ENCODE peak calls at places on chromosomes 6 and 20, in ten cellular contexts. One of them, this sample, is unnamed.
A peak's percentile ranks its signal among the peaks of the same experiment; 100 is the strongest.

GRCh38 chr6:64872633-64873032 is 834.4 kb downstream of the EYS start:
- ATAC-seq in activated naive CD8-positive, alpha-beta T cell treated with anti-CD3 and anti-CD28 coated beads, Interleukin-2, amount 50 U/mL, for 24 hours: no peak
- ATAC-seq in naive thymus-derived CD4-positive, alpha-beta T cell: no peak
- ATAC-seq in activated T-cell treated with anti-CD3 and anti-CD28 coated beads, Interleukin-2, amount 50 U/mL, for 72 hours: no peak
- ATAC-seq in right cardiac atrium: no peak
- ATAC-seq in A549: no peak
- ATAC-seq in heart left ventricle: no peak
- ATAC-seq in mucosa of descending colon: no peak
- ATAC-seq in heart right ventricle: no peak
- ATAC-seq in PC-3: no peak
- ATAC-seq in this sample: no peak

GRCh38 chr6:112739766-112740165 is 392.6 kb downstream of the RFPL4B start:
- ATAC-seq in mucosa of descending colon: no peak
- ATAC-seq in naive thymus-derived CD4-positive, alpha-beta T cell: no peak
- ATAC-seq in activated naive CD8-positive, alpha-beta T cell treated with anti-CD3 and anti-CD28 coated beads, Interleukin-2, amount 50 U/mL, for 24 hours: no peak
- ATAC-seq in activated T-cell treated with anti-CD3 and anti-CD28 coated beads, Interleukin-2, amount 50 U/mL, for 72 hours: no peak
- ATAC-seq in right cardiac atrium: no peak
- ATAC-seq in heart left ventricle: no peak
- ATAC-seq in heart right ventricle: no peak
- ATAC-seq in PC-3: no peak
- ATAC-seq in A549: no peak
- ATAC-seq in this sample: no peak

GRCh38 chr6:123604067-123604466 is 32.7 kb downstream of the TRDN start:
- ATAC-seq in activated naive CD8-positive, alpha-beta T cell treated with anti-CD3 and anti-CD28 coated beads, Interleukin-2, amount 50 U/mL, for 24 hours: no peak
- ATAC-seq in A549: no peak
- ATAC-seq in PC-3: no peak
- ATAC-seq in activated T-cell treated with anti-CD3 and anti-CD28 coated beads, Interleukin-2, amount 50 U/mL, for 72 hours: no peak
- ATAC-seq in heart right ventricle: no peak
- ATAC-seq in heart left ventricle: peak; percentile 85
- ATAC-seq in right cardiac atrium: peak; percentile 40
- ATAC-seq in naive thymus-derived CD4-positive, alpha-beta T cell: no peak
- ATAC-seq in mucosa of descending colon: no peak
- ATAC-seq in this sample: no peak

GRCh38 chr20:15440249-15440820 is 1102.9 kb upstream of the FLRT3 start:
- ATAC-seq in heart left ventricle: no peak
- ATAC-seq in mucosa of descending colon: no peak
- ATAC-seq in naive thymus-derived CD4-positive, alpha-beta T cell: no peak
- ATAC-seq in A549: no peak
- ATAC-seq in PC-3: no peak
- ATAC-seq in activated T-cell treated with anti-CD3 and anti-CD28 coated beads, Interleukin-2, amount 50 U/mL, for 72 hours: no peak
- ATAC-seq in activated naive CD8-positive, alpha-beta T cell treated with anti-CD3 and anti-CD28 coated beads, Interleukin-2, amount 50 U/mL, for 24 hours: no peak
- ATAC-seq in right cardiac atrium: peak; percentile 22
- ATAC-seq in heart right ventricle: no peak
- ATAC-seq in this sample: no peak

GRCh38 chr6:168007592-168008338 is 10.3 kb downstream of the KIF25 start:
- ATAC-seq in right cardiac atrium: no peak
- ATAC-seq in activated T-cell treated with anti-CD3 and anti-CD28 coated beads, Interleukin-2, amount 50 U/mL, for 72 hours: no peak
- ATAC-seq in activated naive CD8-positive, alpha-beta T cell treated with anti-CD3 and anti-CD28 coated beads, Interleukin-2, amount 50 U/mL, for 24 hours: no peak
- ATAC-seq in heart left ventricle: peak; percentile 79
- ATAC-seq in heart right ventricle: no peak
- ATAC-seq in naive thymus-derived CD4-positive, alpha-beta T cell: no peak
- ATAC-seq in PC-3: peak; percentile 97
- ATAC-seq in mucosa of descending colon: peak; percentile 82
- ATAC-seq in A549: peak; percentile 98
- ATAC-seq in this sample: peak; percentile 34

GRCh38 chr6:37507082-37507481 is 7.4 kb upstream of the CCDC167 start:
- ATAC-seq in heart left ventricle: no peak
- ATAC-seq in naive thymus-derived CD4-positive, alpha-beta T cell: no peak
- ATAC-seq in right cardiac atrium: no peak
- ATAC-seq in heart right ventricle: no peak
- ATAC-seq in activated T-cell treated with anti-CD3 and anti-CD28 coated beads, Interleukin-2, amount 50 U/mL, for 72 hours: no peak
- ATAC-seq in A549: no peak
- ATAC-seq in PC-3: no peak
- ATAC-seq in mucosa of descending colon: no peak
- ATAC-seq in activated naive CD8-positive, alpha-beta T cell treated with anti-CD3 and anti-CD28 coated beads, Interleukin-2, amount 50 U/mL, for 24 hours: no peak
- ATAC-seq in this sample: no peak

GRCh38 chr6:225121-225721 is 67.1 kb upstream of the DUSP22 start:
- ATAC-seq in heart right ventricle: peak; percentile 11
- ATAC-seq in activated T-cell treated with anti-CD3 and anti-CD28 coated beads, Interleukin-2, amount 50 U/mL, for 72 hours: peak; percentile 84
- ATAC-seq in activated naive CD8-positive, alpha-beta T cell treated with anti-CD3 and anti-CD28 coated beads, Interleukin-2, amount 50 U/mL, for 24 hours: peak; percentile 84
- ATAC-seq in heart left ventricle: peak; percentile 67
- ATAC-seq in mucosa of descending colon: peak; percentile 53
- ATAC-seq in naive thymus-derived CD4-positive, alpha-beta T cell: peak; percentile 79
- ATAC-seq in A549: no peak
- ATAC-seq in PC-3: peak; percentile 83
- ATAC-seq in right cardiac atrium: peak; percentile 39
- ATAC-seq in this sample: peak; percentile 82

GRCh38 chr6:34457392-34457746 is 8.5 kb upstream of the PACSIN1 start:
- ATAC-seq in activated T-cell treated with anti-CD3 and anti-CD28 coated beads, Interleukin-2, amount 50 U/mL, for 72 hours: no peak
- ATAC-seq in A549: no peak
- ATAC-seq in activated naive CD8-positive, alpha-beta T cell treated with anti-CD3 and anti-CD28 coated beads, Interleukin-2, amount 50 U/mL, for 24 hours: no peak
- ATAC-seq in heart left ventricle: no peak
- ATAC-seq in naive thymus-derived CD4-positive, alpha-beta T cell: peak; percentile 31
- ATAC-seq in mucosa of descending colon: no peak
- ATAC-seq in heart right ventricle: no peak
- ATAC-seq in right cardiac atrium: no peak
- ATAC-seq in PC-3: no peak
- ATAC-seq in this sample: no peak

GRCh38 chr20:9079038-9079731 is 10.3 kb downstream of the PLCB4 start:
- ATAC-seq in heart right ventricle: no peak
- ATAC-seq in mucosa of descending colon: peak; percentile 60
- ATAC-seq in activated naive CD8-positive, alpha-beta T cell treated with anti-CD3 and anti-CD28 coated beads, Interleukin-2, amount 50 U/mL, for 24 hours: no peak
- ATAC-seq in right cardiac atrium: no peak
- ATAC-seq in naive thymus-derived CD4-positive, alpha-beta T cell: no peak
- ATAC-seq in PC-3: no peak
- ATAC-seq in activated T-cell treated with anti-CD3 and anti-CD28 coated beads, Interleukin-2, amount 50 U/mL, for 72 hours: no peak
- ATAC-seq in A549: no peak
- ATAC-seq in heart left ventricle: no peak
- ATAC-seq in this sample: no peak

GRCh38 chr6:128414943-128415342 is 105.5 kb downstream of the PTPRK start:
- ATAC-seq in heart left ventricle: no peak
- ATAC-seq in right cardiac atrium: no peak
- ATAC-seq in PC-3: no peak
- ATAC-seq in A549: no peak
- ATAC-seq in naive thymus-derived CD4-positive, alpha-beta T cell: no peak
- ATAC-seq in heart right ventricle: no peak
- ATAC-seq in mucosa of descending colon: no peak
- ATAC-seq in activated naive CD8-positive, alpha-beta T cell treated with anti-CD3 and anti-CD28 coated beads, Interleukin-2, amount 50 U/mL, for 24 hours: no peak
- ATAC-seq in activated T-cell treated with anti-CD3 and anti-CD28 coated beads, Interleukin-2, amount 50 U/mL, for 72 hours: no peak
- ATAC-seq in this sample: no peak

GRCh38 chr20:33401922-33402369 is 627 bp upstream of the CDK5RAP1 start:
- ATAC-seq in activated naive CD8-positive, alpha-beta T cell treated with anti-CD3 and anti-CD28 coated beads, Interleukin-2, amount 50 U/mL, for 24 hours: no peak
- ATAC-seq in A549: peak; percentile 39
- ATAC-seq in PC-3: no peak
- ATAC-seq in heart right ventricle: peak; percentile 26
- ATAC-seq in activated T-cell treated with anti-CD3 and anti-CD28 coated beads, Interleukin-2, amount 50 U/mL, for 72 hours: peak; percentile 40
- ATAC-seq in naive thymus-derived CD4-positive, alpha-beta T cell: no peak
- ATAC-seq in right cardiac atrium: peak; percentile 25
- ATAC-seq in heart left ventricle: peak; percentile 30
- ATAC-seq in mucosa of descending colon: peak; percentile 34
- ATAC-seq in this sample: peak; percentile 51

GRCh38 chr20:43949741-43950618 is 35.3 kb downstream of the TOX2 start:
- ATAC-seq in heart right ventricle: peak; percentile 80
- ATAC-seq in right cardiac atrium: peak; percentile 51
- ATAC-seq in activated naive CD8-positive, alpha-beta T cell treated with anti-CD3 and anti-CD28 coated beads, Interleukin-2, amount 50 U/mL, for 24 hours: peak; percentile 80
- ATAC-seq in heart left ventricle: peak; percentile 42
- ATAC-seq in activated T-cell treated with anti-CD3 and anti-CD28 coated beads, Interleukin-2, amount 50 U/mL, for 72 hours: peak; percentile 90
- ATAC-seq in naive thymus-derived CD4-positive, alpha-beta T cell: peak; percentile 96
- ATAC-seq in PC-3: no peak
- ATAC-seq in mucosa of descending colon: peak; percentile 81
- ATAC-seq in A549: no peak
- ATAC-seq in this sample: peak; percentile 90

GRCh38 chr6:32445321-32445854 is 5.7 kb downstream of the HLA-DRA start:
- ATAC-seq in PC-3: no peak
- ATAC-seq in naive thymus-derived CD4-positive, alpha-beta T cell: no peak
- ATAC-seq in heart left ventricle: no peak
- ATAC-seq in activated naive CD8-positive, alpha-beta T cell treated with anti-CD3 and anti-CD28 coated beads, Interleukin-2, amount 50 U/mL, for 24 hours: peak; percentile 59
- ATAC-seq in A549: no peak
- ATAC-seq in activated T-cell treated with anti-CD3 and anti-CD28 coated beads, Interleukin-2, amount 50 U/mL, for 72 hours: peak; percentile 33
- ATAC-seq in right cardiac atrium: no peak
- ATAC-seq in heart right ventricle: no peak
- ATAC-seq in mucosa of descending colon: no peak
- ATAC-seq in this sample: peak; percentile 24

GRCh38 chr6:72149715-72150114 is 263.4 kb downstream of the RIMS1 start:
- ATAC-seq in mucosa of descending colon: no peak
- ATAC-seq in activated naive CD8-positive, alpha-beta T cell treated with anti-CD3 and anti-CD28 coated beads, Interleukin-2, amount 50 U/mL, for 24 hours: no peak
- ATAC-seq in activated T-cell treated with anti-CD3 and anti-CD28 coated beads, Interleukin-2, amount 50 U/mL, for 72 hours: no peak
- ATAC-seq in right cardiac atrium: no peak
- ATAC-seq in PC-3: no peak
- ATAC-seq in naive thymus-derived CD4-positive, alpha-beta T cell: no peak
- ATAC-seq in A549: no peak
- ATAC-seq in heart right ventricle: no peak
- ATAC-seq in heart left ventricle: no peak
- ATAC-seq in this sample: no peak

GRCh38 chr20:44167736-44168135 is 19.3 kb downstream of the JPH2 start:
- ATAC-seq in A549: no peak
- ATAC-seq in heart left ventricle: no peak
- ATAC-seq in right cardiac atrium: no peak
- ATAC-seq in mucosa of descending colon: no peak
- ATAC-seq in naive thymus-derived CD4-positive, alpha-beta T cell: no peak
- ATAC-seq in PC-3: no peak
- ATAC-seq in activated T-cell treated with anti-CD3 and anti-CD28 coated beads, Interleukin-2, amount 50 U/mL, for 72 hours: no peak
- ATAC-seq in heart right ventricle: no peak
- ATAC-seq in activated naive CD8-positive, alpha-beta T cell treated with anti-CD3 and anti-CD28 coated beads, Interleukin-2, amount 50 U/mL, for 24 hours: no peak
- ATAC-seq in this sample: no peak